ENCODE peak calls at places on chromosome 1, in seven cellular contexts. Y is cardiac muscle cell, D is left ventricle myocardium inferior, Z is IMR-90, X is colonic mucosa, V is thoracic aorta, C is transverse colon. J is an unnamed sample.

GRCh38 chr1:16727190-16728111 is 12.9 kb upstream of the RNU1-4 start:
- DNase-seq in Y (no peak), D (no peak), Z (peak; percentile 64), X (peak; percentile 27), V (no peak), C (peak; percentile 14), J (peak; percentile 70)

GRCh38 chr1:183877321-183877720 is 72.4 kb downstream of the RGL1 start:
- DNase-seq in Y (no peak), D (peak; percentile 46), Z (peak; percentile 31), X (no peak), V (no peak), C (peak; percentile 32), J (peak; percentile 23)

GRCh38 chr1:29033829-29034466 is 89.8 kb downstream of the TMEM200B start:
- DNase-seq in Y (peak; percentile 39), D (no peak), Z (peak; percentile 56), X (no peak), V (no peak), C (no peak), J (no peak)

GRCh38 chr1:16082283-16083038 is 9.0 kb upstream of the FAM131C start:
- DNase-seq in Y (peak; percentile 79), D (peak; percentile 69), Z (peak; percentile 55), X (peak; percentile 86), V (no peak), C (peak; percentile 82), J (no peak)

GRCh38 chr1:204837440-204838084 is 33.1 kb upstream of the NFASC start:
- DNase-seq in Y (peak; percentile 92), D (peak; percentile 34), Z (peak; percentile 52), X (peak; percentile 40), V (no peak), C (no peak), J (no peak)

GRCh38 chr1:43563779-43564616 is 33.3 kb downstream of the PTPRF start:
- DNase-seq in Y (peak; percentile 25), D (no peak), Z (no peak), X (no peak), V (no peak), C (no peak), J (no peak)

GRCh38 chr1:219772265-219773036 is 155.9 kb downstream of the SLC30A10 start:
- DNase-seq in Y (no peak), D (peak; percentile 50), Z (no peak), X (no peak), V (no peak), C (no peak), J (no peak)

GRCh38 chr1:41411229-41411628 is 50.0 kb downstream of the FOXO6 start:
- DNase-seq in Y (no peak), D (no peak), Z (no peak), X (no peak), V (no peak), C (no peak), J (no peak)

GRCh38 chr1:178412400-178412770 is 84.4 kb downstream of the CLEC20A start:
- DNase-seq in Y (no peak), D (no peak), Z (peak; percentile 70), X (no peak), V (no peak), C (no peak), J (no peak)

GRCh38 chr1:204633665-204634064 is 51.9 kb downstream of the LRRN2 start:
- DNase-seq in Y (no peak), D (peak; percentile 33), Z (no peak), X (peak; percentile 25), V (no peak), C (no peak), J (no peak)

GRCh38 chr1:203548917-203549708 is 55.2 kb downstream of the OPTC start:
- DNase-seq in Y (no peak), D (no peak), Z (no peak), X (no peak), V (no peak), C (no peak), J (no peak)

GRCh38 chr1:171251042-171251740 is 2.9 kb downstream of the FMO1 start:
- DNase-seq in Y (peak; percentile 27), D (no peak), Z (peak; percentile 4), X (peak; percentile 38), V (no peak), C (peak; percentile 56), J (peak; percentile 56)

GRCh38 chr1:179187708-179188471 is 41.6 kb downstream of the ABL2 start:
- DNase-seq in Y (no peak), D (no peak), Z (peak; percentile 22), X (no peak), V (no peak), C (no peak), J (no peak)

GRCh38 chr1:37156646-37157045 is 122.3 kb upstream of the GRIK3 start:
- DNase-seq in Y (no peak), D (no peak), Z (no peak), X (no peak), V (no peak), C (no peak), J (no peak)

GRCh38 chr1:178932966-178933603 is 62.2 kb upstream of the ANGPTL1 start:
- DNase-seq in Y (no peak), D (no peak), Z (no peak), X (no peak), V (no peak), C (no peak), J (no peak)

GRCh38 chr1:205259998-205260397 is 32.3 kb downstream of the TMCC2 start:
- DNase-seq in Y (no peak), D (no peak), Z (no peak), X (no peak), V (no peak), C (no peak), J (no peak)

GRCh38 chr1:168163670-168164069 is 15.1 kb upstream of the TIPRL start:
- DNase-seq in Y (no peak), D (no peak), Z (no peak), X (no peak), V (no peak), C (no peak), J (no peak)

GRCh38 chr1:38197566-38197965 is 151.0 kb upstream of the POU3F1 start:
- DNase-seq in Y (no peak), D (no peak), Z (no peak), X (no peak), V (no peak), C (no peak), J (no peak)

GRCh38 chr1:16386454-16387113 is 19.5 kb downstream of the SZRD1 start:
- DNase-seq in Y (no peak), D (no peak), Z (peak; percentile 76), X (no peak), V (no peak), C (no peak), J (no peak)

GRCh38 chr1:208557046-208557445 is 312.9 kb upstream of the PLXNA2 start:
- DNase-seq in Y (no peak), D (no peak), Z (no peak), X (no peak), V (no peak), C (no peak), J (no peak)

GRCh38 chr1:156897078-156897825 is 3.7 kb downstream of the PEAR1 start:
- DNase-seq in Y (no peak), D (no peak), Z (peak; percentile 67), X (no peak), V (no peak), C (no peak), J (peak; percentile 48)

GRCh38 chr1:112866981-112867380 is 89.0 kb downstream of the SLC16A1 start:
- DNase-seq in Y (no peak), D (no peak), Z (no peak), X (no peak), V (no peak), C (no peak), J (no peak)

GRCh38 chr1:109827986-109828385 is 64.3 kb upstream of the EPS8L3 start:
- DNase-seq in Y (no peak), D (no peak), Z (no peak), X (no peak), V (no peak), C (no peak), J (no peak)

DNA sequence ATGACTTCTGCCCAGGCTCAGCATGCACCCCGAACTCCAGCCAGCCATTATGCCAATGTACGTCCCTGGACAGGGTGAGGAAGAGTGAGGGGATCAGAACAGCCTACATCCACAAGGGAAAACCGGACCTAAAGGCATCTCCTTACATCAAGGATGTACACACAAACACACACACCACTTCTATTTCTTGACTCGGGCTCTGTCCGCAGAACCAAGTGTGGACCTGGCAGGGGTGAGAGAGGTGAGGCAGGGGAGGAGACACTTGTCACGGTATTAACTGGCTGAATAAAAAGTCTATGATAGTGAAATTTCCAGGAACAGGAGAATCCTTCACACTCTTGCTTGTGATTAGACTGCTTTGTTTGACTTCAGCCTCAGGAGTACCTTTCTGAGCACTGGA is 2.3 kb downstream of the LMOD1 start:
- DNase-seq in Y (no peak), D (no peak), Z (no peak), X (no peak), V (no peak), C (no peak), J (no peak)
- H3K4me3 ChIP-seq in Y (peak overlapping the region; percentile 56), D (peak overlapping the region; percentile 69), Z (peak overlapping the region; percentile 72), X (peak overlapping the region; percentile 35), V (peak overlapping the region; percentile 88), C (peak overlapping the region; percentile 47), J (no peak overlapping the region)

GRCh38 chr1:24470607-24471006 is 32.0 kb upstream of the RCAN3 start:
- DNase-seq in Y (no peak), D (no peak), Z (no peak), X (no peak), V (no peak), C (no peak), J (no peak)
- H3K9me3 ChIP-seq in Y (no peaks in the 10 kb centered on the region), D (no peaks in the 10 kb centered on the region), Z (no peaks in the 10 kb centered on the region), X (no peaks in the 10 kb centered on the region), V (no peaks in the 10 kb centered on the region), C (no peaks in the 10 kb centered on the region), J (no peaks in the 10 kb centered on the region)

DNA sequence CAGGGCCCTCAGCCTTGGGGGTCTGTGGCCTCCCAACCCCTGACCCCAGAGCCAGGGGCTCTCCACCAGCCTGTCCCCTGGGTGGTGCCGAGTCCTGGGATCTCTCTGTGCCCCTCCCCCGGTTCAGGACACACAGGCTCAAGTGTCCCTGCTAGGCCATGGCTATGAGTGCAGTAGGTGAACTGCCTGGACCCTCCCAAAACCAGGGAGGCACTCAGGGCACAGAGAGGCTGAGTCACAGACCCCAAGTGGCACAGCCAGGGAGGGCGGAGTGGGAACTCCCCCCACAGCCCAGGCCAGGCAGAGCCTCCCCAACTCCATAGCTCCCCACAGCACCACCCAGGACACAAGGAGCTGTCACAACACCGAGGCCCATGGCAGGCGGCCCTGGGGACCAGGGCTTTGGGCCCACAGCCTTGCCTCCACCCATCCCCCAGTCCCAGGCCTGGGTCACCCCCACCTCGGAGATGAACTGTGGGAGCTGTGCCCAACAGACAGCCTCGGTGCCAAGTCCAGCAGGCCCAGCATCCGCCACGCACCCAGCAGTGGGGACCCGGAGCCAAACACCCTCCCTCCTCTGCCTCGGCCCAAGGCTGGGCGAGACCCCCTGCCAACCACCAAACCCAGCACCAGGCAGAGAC is 3.2 kb downstream of the DVL1 start:
- DNase-seq in Y (no peak), D (no peak), Z (no peak), X (no peak), V (no peak), C (no peak), J (no peak)
- H3K4me1 ChIP-seq in Y (no peaks in the 10 kb centered on the region), D (peaks cover 51% of the 10 kb centered on the region), Z (peaks cover 30% of the 10 kb centered on the region), X (peaks cover 17% of the 10 kb centered on the region), V (peaks cover 21% of the 10 kb centered on the region), C (peaks cover 39% of the 10 kb centered on the region), J (peaks cover 29% of the 10 kb centered on the region)

DNA sequence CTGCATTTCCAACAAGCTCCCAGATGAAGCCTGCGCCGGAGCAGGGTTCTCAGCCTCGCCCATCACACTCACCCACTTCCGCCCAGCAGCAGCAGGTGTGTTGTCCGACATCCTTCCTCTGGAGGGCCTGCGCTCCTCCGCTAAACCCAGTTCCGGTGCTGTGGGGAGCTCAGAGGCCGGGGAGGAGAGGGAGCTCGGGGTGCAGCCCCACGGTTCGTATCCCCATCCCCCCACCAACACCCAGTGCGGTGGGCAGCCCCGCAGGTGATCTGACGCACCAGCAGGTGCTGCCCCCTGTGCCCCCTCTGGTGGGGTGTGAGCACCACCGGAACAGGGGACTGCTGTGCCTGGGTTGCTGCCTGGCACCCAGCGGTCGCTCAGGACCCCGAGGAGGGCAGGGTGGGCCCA is 3.4 kb upstream of the PEX10 start:
- DNase-seq in Y (no peak), D (no peak), Z (no peak), X (peak; percentile 74), V (no peak), C (peak; percentile 74), J (peak; percentile 81)
- H3K4me3 ChIP-seq in Y (no peak overlapping the region), D (no peak overlapping the region), Z (no peak overlapping the region), X (peak overlapping the region; percentile 39), V (no peak overlapping the region), C (peak overlapping the region; percentile 16), J (no peak overlapping the region)